ENCODE peak calls at places on chromosome 1, in six cellular contexts. One of them, this sample, is unnamed.

GRCh38 chr1:58708166-58708565 is 8.3 kb upstream of the MYSM1 start:
- DNase-seq in GM12878: no peak
- DNase-seq in H1: no peak
- DNase-seq in HepG2: no peak
- DNase-seq in K562: no peak
- DNase-seq in GM12891: no peak
- DNase-seq in this sample: no peak

GRCh38 chr1:51969038-51969705 is 21.3 kb downstream of the RAB3B start:
- DNase-seq in GM12878: no peak
- DNase-seq in K562: no peak
- DNase-seq in GM12891: no peak
- DNase-seq in H1: no peak
- DNase-seq in HepG2: peak
- DNase-seq in this sample: no peak

GRCh38 chr1:91736146-91736998 is 149.6 kb downstream of the TGFBR3 start:
- DNase-seq in GM12891: no peak
- DNase-seq in H1: no peak
- DNase-seq in HepG2: peak
- DNase-seq in K562: no peak
- DNase-seq in GM12878: no peak
- DNase-seq in this sample: no peak

GRCh38 chr1:90106271-90106670 is 111.4 kb downstream of the ZNF326 start:
- DNase-seq in GM12878: no peak
- DNase-seq in HepG2: no peak
- DNase-seq in H1: no peak
- DNase-seq in GM12891: no peak
- DNase-seq in K562: no peak
- DNase-seq in this sample: no peak

GRCh38 chr1:156100205-156100995 is 14.1 kb upstream of the LMNA start:
- DNase-seq in K562: no peak
- DNase-seq in HepG2: no peak
- DNase-seq in H1: no peak
- DNase-seq in GM12891: no peak
- DNase-seq in GM12878: no peak
- DNase-seq in this sample: no peak

GRCh38 chr1:19926296-19927129 is 3.1 kb upstream of the PLA2G2E start:
- DNase-seq in GM12878: no peak
- DNase-seq in H1: no peak
- DNase-seq in GM12891: no peak
- DNase-seq in HepG2: peak
- DNase-seq in K562: no peak
- DNase-seq in this sample: no peak

GRCh38 chr1:41513388-41513745 is 28.9 kb upstream of the EDN2 start:
- DNase-seq in GM12878: no peak
- DNase-seq in GM12891: peak
- DNase-seq in K562: peak
- DNase-seq in H1: peak
- DNase-seq in HepG2: no peak
- DNase-seq in this sample: peak

GRCh38 chr1:26346274-26347033 is 7.5 kb downstream of the CRYBG2 start:
- DNase-seq in GM12878: no peak
- DNase-seq in HepG2: no peak
- DNase-seq in H1: no peak
- DNase-seq in GM12891: no peak
- DNase-seq in K562: no peak
- DNase-seq in this sample: no peak

GRCh38 chr1:25858494-25858893 is 763 bp downstream of the AUNIP start:
- DNase-seq in GM12878: no peak
- DNase-seq in K562: no peak
- DNase-seq in HepG2: no peak
- DNase-seq in H1: no peak
- DNase-seq in GM12891: no peak
- DNase-seq in this sample: no peak

GRCh38 chr1:214438059-214438458 is 113.3 kb downstream of the PTPN14 start:
- DNase-seq in K562: peak
- DNase-seq in HepG2: no peak
- DNase-seq in H1: no peak
- DNase-seq in GM12891: no peak
- DNase-seq in GM12878: no peak
- DNase-seq in this sample: no peak

GRCh38 chr1:157409927-157410326 is 142.4 kb downstream of the FCRL5 start:
- DNase-seq in K562: no peak
- DNase-seq in GM12878: no peak
- DNase-seq in HepG2: no peak
- DNase-seq in H1: no peak
- DNase-seq in GM12891: no peak
- DNase-seq in this sample: no peak

GRCh38 chr1:241533375-241534115 is 1.4 kb downstream of the KMO start:
- DNase-seq in H1: no peak
- DNase-seq in HepG2: no peak
- DNase-seq in GM12878: no peak
- DNase-seq in K562: no peak
- DNase-seq in GM12891: no peak
- DNase-seq in this sample: no peak

GRCh38 chr1:11535761-11536572 is 57.0 kb downstream of the DISP3 start:
- DNase-seq in HepG2: peak
- DNase-seq in GM12891: no peak
- DNase-seq in H1: no peak
- DNase-seq in GM12878: no peak
- DNase-seq in K562: peak
- DNase-seq in this sample: no peak

GRCh38 chr1:205171369-205171768 is 40.1 kb downstream of the DSTYK start:
- DNase-seq in K562: peak
- DNase-seq in GM12891: no peak
- DNase-seq in H1: no peak
- DNase-seq in GM12878: no peak
- DNase-seq in HepG2: no peak
- DNase-seq in this sample: no peak

GRCh38 chr1:44830900-44831304 is 12.2 kb downstream of the PTCH2 start:
- DNase-seq in GM12878: no peak
- DNase-seq in K562: peak
- DNase-seq in H1: no peak
- DNase-seq in GM12891: no peak
- DNase-seq in HepG2: no peak
- DNase-seq in this sample: no peak

GRCh38 chr1:118862755-118863154 is 125.4 kb downstream of the TBX15 start:
- DNase-seq in GM12878: no peak
- DNase-seq in HepG2: peak
- DNase-seq in GM12891: no peak
- DNase-seq in H1: no peak
- DNase-seq in K562: no peak
- DNase-seq in this sample: no peak

GRCh38 chr1:223077434-223077833 is 65.6 kb downstream of the TLR5 start:
- DNase-seq in H1: no peak
- DNase-seq in HepG2: no peak
- DNase-seq in GM12878: no peak
- DNase-seq in GM12891: no peak
- DNase-seq in K562: peak
- DNase-seq in this sample: no peak

GRCh38 chr1:70685300-70686286 is 274.5 kb downstream of the CTH start:
- DNase-seq in HepG2: peak
- DNase-seq in GM12891: peak
- DNase-seq in GM12878: peak
- DNase-seq in H1: peak
- DNase-seq in K562: peak
- DNase-seq in this sample: peak

GRCh38 chr1:234243872-234244271 is 129.4 kb upstream of the COA6 start:
- DNase-seq in HepG2: no peak
- DNase-seq in GM12878: no peak
- DNase-seq in H1: no peak
- DNase-seq in GM12891: no peak
- DNase-seq in K562: no peak
- DNase-seq in this sample: no peak

GRCh38 chr1:245687636-245688535 is 533.1 kb downstream of the KIF26B start:
- DNase-seq in GM12891: no peak
- DNase-seq in H1: peak
- DNase-seq in GM12878: no peak
- DNase-seq in K562: no peak
- DNase-seq in HepG2: no peak
- DNase-seq in this sample: no peak

GRCh38 chr1:204150702-204151561 is 912 bp downstream of the ETNK2 start:
- DNase-seq in K562: no peak
- DNase-seq in HepG2: no peak
- DNase-seq in GM12891: no peak
- DNase-seq in H1: peak
- DNase-seq in GM12878: no peak
- DNase-seq in this sample: no peak

GRCh38 chr1:175338447-175339135 is 146.0 kb upstream of the KIAA0040 start:
- DNase-seq in K562: peak
- DNase-seq in HepG2: peak
- DNase-seq in GM12891: peak
- DNase-seq in H1: peak
- DNase-seq in GM12878: no peak
- DNase-seq in this sample: peak

GRCh38 chr1:231724876-231725647 is 98.5 kb downstream of the DISC1 start:
- DNase-seq in GM12878: no peak
- DNase-seq in GM12891: peak
- DNase-seq in HepG2: peak
- DNase-seq in K562: peak
- DNase-seq in H1: peak
- DNase-seq in this sample: peak

GRCh38 chr1:84653130-84653680 is 37.1 kb downstream of the SSX2IP start:
- DNase-seq in GM12891: no peak
- DNase-seq in GM12878: no peak
- DNase-seq in K562: no peak
- DNase-seq in H1: no peak
- DNase-seq in HepG2: no peak
- DNase-seq in this sample: no peak

GRCh38 chr1:204664251-204664650 is 21.3 kb downstream of the LRRN2 start:
- DNase-seq in H1: no peak
- DNase-seq in GM12878: no peak
- DNase-seq in K562: no peak
- DNase-seq in HepG2: no peak
- DNase-seq in GM12891: no peak
- DNase-seq in this sample: no peak

GRCh38 chr1:114219247-114219872 is 65.7 kb upstream of the SYT6 start:
- DNase-seq in GM12878: no peak
- DNase-seq in H1: no peak
- DNase-seq in GM12891: no peak
- DNase-seq in K562: peak
- DNase-seq in HepG2: no peak
- DNase-seq in this sample: no peak
- TF ChIP-seq TAF1 in GM12878: no peak
- TF ChIP-seq TAF1 in H1: no peak
- TF ChIP-seq TAF1 in GM12891: no peak
- TF ChIP-seq TAF1 in K562: no peak
- TF ChIP-seq TAF1 in HepG2: no peak
- TF ChIP-seq TAF1 in this sample: no peak

GRCh38 chr1:203096566-203096965 is 10.8 kb upstream of the MYOG start:
- DNase-seq in HepG2: no peak
- DNase-seq in GM12878: no peak
- DNase-seq in K562: no peak
- DNase-seq in GM12891: no peak
- DNase-seq in H1: no peak
- DNase-seq in this sample: no peak
- TF ChIP-seq POLR2A in HepG2: no peak
- TF ChIP-seq POLR2A in GM12878: no peak
- TF ChIP-seq POLR2A in K562: no peak
- TF ChIP-seq POLR2A in GM12891: no peak
- TF ChIP-seq POLR2A in H1: no peak
- TF ChIP-seq POLR2A in this sample: no peak

GRCh38 chr1:65512383-65512782 is 91.9 kb downstream of the LEPR start:
- DNase-seq in GM12878: no peak
- DNase-seq in GM12891: no peak
- DNase-seq in HepG2: no peak
- DNase-seq in H1: no peak
- DNase-seq in K562: no peak
- DNase-seq in this sample: no peak

GRCh38 chr1:65514083-65514482 is 93.6 kb downstream of the LEPR start:
- DNase-seq in H1: no peak
- DNase-seq in GM12878: no peak
- DNase-seq in HepG2: peak
- DNase-seq in GM12891: no peak
- DNase-seq in K562: no peak
- DNase-seq in this sample: no peak

GRCh38 chr1:65509912-65510680 is 89.6 kb downstream of the LEPR start:
- DNase-seq in GM12878: no peak
- DNase-seq in HepG2: no peak
- DNase-seq in H1: no peak
- DNase-seq in GM12891: no peak
- DNase-seq in K562: no peak
- DNase-seq in this sample: no peak

GRCh38 chr1:65510961-65511360 is 90.5 kb downstream of the LEPR start:
- DNase-seq in GM12878: no peak
- DNase-seq in GM12891: no peak
- DNase-seq in K562: no peak
- DNase-seq in H1: no peak
- DNase-seq in HepG2: no peak
- DNase-seq in this sample: no peak

GRCh38 chr1:65512967-65513777 is 92.7 kb downstream of the LEPR start:
- DNase-seq in HepG2: no peak
- DNase-seq in GM12878: no peak
- DNase-seq in H1: no peak
- DNase-seq in GM12891: no peak
- DNase-seq in K562: no peak
- DNase-seq in this sample: no peak
- TF ChIP-seq POLR2AphosphoS5 in HepG2: no peak
- TF ChIP-seq POLR2AphosphoS5 in GM12878: no peak
- TF ChIP-seq POLR2AphosphoS5 in H1: no peak
- TF ChIP-seq POLR2AphosphoS5 in GM12891: no peak
- TF ChIP-seq POLR2AphosphoS5 in K562: no peak
- TF ChIP-seq POLR2AphosphoS5 in this sample: no peak

GRCh38 chr1:151593651-151594625 is 17.9 kb upstream of the SNX27 start:
- DNase-seq in GM12878: no peak
- DNase-seq in K562: peak
- DNase-seq in H1: peak
- DNase-seq in GM12891: peak
- DNase-seq in HepG2: peak
- DNase-seq in this sample: peak

GRCh38 chr1:151590961-151591360 is 20.9 kb upstream of the SNX27 start:
- DNase-seq in GM12891: no peak
- DNase-seq in K562: no peak
- DNase-seq in H1: no peak
- DNase-seq in HepG2: no peak
- DNase-seq in GM12878: no peak
- DNase-seq in this sample: no peak

DNA sequence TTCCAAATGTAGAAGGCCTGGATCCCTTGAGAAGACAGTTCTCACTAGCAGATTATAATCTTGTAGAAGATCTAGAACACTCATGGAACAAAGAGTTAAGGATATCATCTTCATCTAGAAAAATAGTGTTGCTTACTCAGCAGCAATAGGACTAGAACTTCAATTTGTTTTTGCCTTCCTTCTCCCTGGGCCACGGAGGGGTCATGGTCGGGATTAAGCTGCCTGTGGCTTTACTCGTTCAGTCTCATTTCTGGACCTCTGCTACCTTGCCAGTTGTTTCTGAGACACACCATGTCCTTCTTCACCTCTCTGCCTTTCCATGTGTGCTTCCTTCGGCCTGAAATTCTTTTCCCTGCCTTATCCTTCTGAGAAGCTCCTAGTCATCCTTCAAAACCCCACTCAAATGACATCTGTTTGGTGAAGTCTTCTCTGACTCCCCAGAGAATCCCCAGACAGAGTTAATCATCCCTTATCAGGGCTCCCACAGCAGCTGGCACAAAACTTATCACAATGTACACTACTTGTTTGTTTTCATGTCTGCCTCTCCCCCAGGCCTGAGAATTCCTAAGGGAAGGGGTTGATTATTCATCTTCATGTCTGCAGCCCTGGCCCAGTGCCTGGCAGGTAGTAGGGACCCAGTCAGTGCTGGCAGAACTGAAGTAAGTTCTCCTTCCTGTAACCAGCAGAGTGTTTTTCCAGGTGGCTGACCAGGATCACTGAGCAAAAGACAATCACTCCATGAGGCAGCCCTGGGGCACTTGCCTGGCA is 15.5 kb upstream of the SNX27 start:
- DNase-seq in GM12878: no peak
- DNase-seq in HepG2: peak
- DNase-seq in K562: peak
- DNase-seq in H1: no peak
- DNase-seq in GM12891: no peak
- DNase-seq in this sample: no peak
- TF ChIP-seq TAF1 in GM12878: no peak
- TF ChIP-seq TAF1 in HepG2: no peak
- TF ChIP-seq TAF1 in K562: no peak
- TF ChIP-seq TAF1 in H1: no peak
- TF ChIP-seq TAF1 in GM12891: no peak
- TF ChIP-seq TAF1 in this sample: no peak